ENCODE peak calls at places on chromosomes 12 and 14, in four cellular contexts. R is H1, G is GM12892, S is K562. W is an unnamed sample.

GRCh38 chr14:23578560-23579310 is at the start of gene JPH4:
- DNase-seq in S (no peak), R (peak; percentile 77), G (no peak), W (no peak)

GRCh38 chr12:16285586-16285985 is 8.1 kb upstream of the SLC15A5 start:
- DNase-seq in S (no peak), R (no peak), G (no peak), W (no peak)

GRCh38 chr14:45526715-45527549 is 273.9 kb upstream of the MIS18BP1 start:
- DNase-seq in S (peak; percentile 4), R (peak; percentile 73), G (peak; percentile 3), W (peak; percentile 35)

GRCh38 chr12:74945771-74946198 is 263.9 kb downstream of the KCNC2 start:
- DNase-seq in S (no peak), G (no peak), R (no peak), W (no peak)

GRCh38 chr12:75329918-75330826 is at the start of gene CAPS2:
- DNase-seq in S (peak; percentile 75), R (peak; percentile 89), G (peak; percentile 46), W (peak; percentile 48)

GRCh38 chr12:49983892-49984291 is 11.1 kb downstream of the AQP6 start:
- DNase-seq in R (no peak), S (peak; percentile 65), G (no peak), W (no peak)

GRCh38 chr12:78494911-78495310 is 369.7 kb upstream of the SYT1 start:
- DNase-seq in R (no peak), G (no peak), S (no peak), W (no peak)

GRCh38 chr12:32583535-32583934 is 95.6 kb upstream of the DNM1L start:
- DNase-seq in R (no peak), G (no peak), S (no peak), W (no peak)

GRCh38 chr12:56020437-56021189 is at the start of gene IKZF4:
- DNase-seq in R (peak; percentile 81), G (no peak), S (peak; percentile 85), W (no peak)

GRCh38 chr14:95102678-95103039 is 54.7 kb downstream of the DICER1 start:
- DNase-seq in G (no peak), R (no peak), S (no peak), W (no peak)

GRCh38 chr14:92945544-92945943 is 22.6 kb downstream of the CHGA start:
- DNase-seq in R (no peak), G (no peak), S (no peak), W (no peak)

GRCh38 chr12:22900401-22900800 is 275.4 kb downstream of the ETNK1 start:
- DNase-seq in S (no peak), G (no peak), R (no peak), W (no peak)

GRCh38 chr14:34522496-34522895 is 17.0 kb downstream of the EAPP start:
- DNase-seq in R (no peak), G (no peak), S (no peak), W (no peak)

GRCh38 chr14:89308232-89308959 is 108.6 kb downstream of the FOXN3 start:
- DNase-seq in S (no peak), G (no peak), R (no peak), W (no peak)

GRCh38 chr12:58487280-58488141 is 432.8 kb downstream of the LRIG3 start:
- DNase-seq in G (no peak), R (no peak), S (no peak), W (no peak)

GRCh38 chr14:90837355-90837754 is 21.1 kb upstream of the TTC7B start:
- DNase-seq in G (no peak), R (no peak), S (no peak), W (no peak)

GRCh38 chr12:10211975-10212622 is 578 bp upstream of the GABARAPL1 start:
- DNase-seq in G (peak; percentile 52), S (peak; percentile 78), R (peak; percentile 85), W (peak; percentile 40)

GRCh38 chr12:67042697-67043131 is 226.4 kb upstream of the CAND1 start:
- DNase-seq in R (no peak), G (no peak), S (peak; percentile 6), W (no peak)

GRCh38 chr14:75711134-75711795 is 50.2 kb downstream of the TTLL5 start:
- DNase-seq in R (peak; percentile 47), G (no peak), S (peak; percentile 46), W (peak; percentile 14)

GRCh38 chr12:76909290-76909689 is 30.5 kb upstream of the CSRP2 start:
- DNase-seq in S (no peak), R (no peak), G (no peak), W (no peak)

GRCh38 chr12:88062464-88062863 is 33.3 kb upstream of the C12orf50 start:
- DNase-seq in G (no peak), R (no peak), S (no peak), W (no peak)

GRCh38 chr14:96173646-96174475 is 30.8 kb upstream of the BDKRB2 start:
- DNase-seq in S (no peak), R (no peak), G (no peak), W (no peak)

GRCh38 chr12:119808441-119808840 is 68.7 kb downstream of the CIT start:
- DNase-seq in S (no peak), G (no peak), R (no peak), W (no peak)

GRCh38 chr12:6850796-6851152 is 312 bp downstream of the CDCA3 start:
- DNase-seq in G (no peak), R (no peak), S (peak; percentile 50), W (no peak)

GRCh38 chr14:70658899-70659298 is 17.2 kb downstream of the TTC9 start:
- DNase-seq in S (no peak), R (no peak), G (no peak), W (no peak)

GRCh38 chr12:94173660-94174265 is 25.4 kb downstream of the PLXNC1 start:
- DNase-seq in R (no peak), G (no peak), S (no peak), W (no peak)

GRCh38 chr14:64656986-64657385 is 47.2 kb upstream of the PLEKHG3 start:
- DNase-seq in R (no peak), S (no peak), G (no peak), W (no peak)

DNA sequence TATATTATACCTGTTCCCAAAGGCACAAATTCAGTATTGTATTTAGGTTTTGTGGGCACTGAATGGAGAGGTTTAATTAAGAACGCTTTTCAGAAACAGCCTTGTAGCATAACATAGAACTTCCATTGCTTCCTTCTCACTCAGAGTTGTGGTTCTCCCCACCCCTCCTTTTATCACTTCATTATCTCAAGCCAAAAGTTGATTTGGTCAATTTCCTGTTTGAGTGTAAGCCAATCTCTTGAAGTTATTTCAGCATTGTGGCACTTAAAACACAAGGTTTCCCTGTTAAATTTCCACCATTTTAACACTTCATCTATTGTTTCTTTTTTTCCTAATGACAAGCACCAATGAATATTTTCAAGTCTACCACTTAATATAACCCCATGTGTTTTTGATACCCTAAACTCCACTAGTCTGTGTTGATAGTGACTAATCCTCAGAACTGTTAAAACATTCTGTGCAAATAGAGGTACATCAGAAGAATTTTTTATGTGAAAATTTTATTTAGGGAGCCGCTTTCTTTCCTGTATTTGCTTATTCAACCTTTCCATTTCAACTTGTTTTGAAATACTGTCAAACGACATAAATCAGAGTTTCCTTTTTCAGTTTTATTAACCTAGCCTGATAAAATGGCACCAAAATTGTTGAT is 340.1 kb downstream of the BCAT1 start:
- DNase-seq in G (no peak), R (no peak), S (no peak), W (no peak)
- TF ChIP-seq TAF1 in G (no peak), R (no peak), S (no peak), W (no peak)

GRCh38 chr12:107760817-107761501 is at the start of gene PRDM4:
- DNase-seq in S (peak; percentile 97), G (peak; percentile 91), R (peak; percentile 90), W (peak; percentile 92)
- TF ChIP-seq POLR2A in S (peak; percentile 70), G (peak; percentile 92), R (peak; percentile 58), W (peak; percentile 84)

GRCh38 chr14:56147980-56148901 is 30.0 kb downstream of the PELI2 start:
- DNase-seq in S (no peak), G (no peak), R (no peak), W (no peak)

GRCh38 chr14:56145181-56145580 is 27.0 kb downstream of the PELI2 start:
- DNase-seq in S (no peak), R (no peak), G (no peak), W (no peak)

GRCh38 chr14:56144176-56144575 is 26.0 kb downstream of the PELI2 start:
- DNase-seq in S (no peak), G (no peak), R (no peak), W (no peak)

GRCh38 chr14:56143025-56143424 is 24.8 kb downstream of the PELI2 start:
- DNase-seq in G (no peak), S (no peak), R (no peak), W (no peak)

DNA sequence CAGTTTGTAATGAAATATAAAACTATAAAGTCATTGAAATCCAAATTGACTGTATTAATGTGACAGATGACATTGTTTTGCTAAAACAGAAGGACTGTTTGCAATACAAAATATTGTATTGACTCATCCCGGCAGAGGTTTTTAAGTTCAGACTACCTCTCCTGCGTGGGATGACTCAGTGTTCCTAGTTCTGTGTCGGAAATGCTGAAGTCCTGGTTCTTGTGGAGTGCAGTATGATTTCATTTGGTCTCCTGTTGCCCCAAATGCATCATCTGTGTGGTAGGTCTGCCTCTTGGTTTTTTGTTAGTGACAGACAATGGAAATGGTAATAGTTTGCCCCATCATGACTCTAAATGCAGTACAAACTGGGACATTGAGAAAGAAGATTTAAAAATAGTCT is 27.8 kb downstream of the PELI2 start:
- DNase-seq in G (no peak), S (no peak), R (no peak), W (no peak)
- TF ChIP-seq TAF1 in G (no peak), S (no peak), R (no peak), W (no peak)

GRCh38 chr14:99271951-99272668 is at the start of gene BCL11B:
- DNase-seq in G (no peak), R (peak; percentile 84), S (peak; percentile 39), W (peak; percentile 59)
- TF ChIP-seq POLR2A in G (no peak), R (no peak), S (no peak), W (no peak)

GRCh38 chr12:28374556-28374955 is 184.3 kb downstream of the CCDC91 start:
- DNase-seq in G (no peak), R (no peak), S (no peak), W (no peak)
- TF ChIP-seq TAF1 in G (no peak), R (no peak), S (no peak), W (no peak)

DNA sequence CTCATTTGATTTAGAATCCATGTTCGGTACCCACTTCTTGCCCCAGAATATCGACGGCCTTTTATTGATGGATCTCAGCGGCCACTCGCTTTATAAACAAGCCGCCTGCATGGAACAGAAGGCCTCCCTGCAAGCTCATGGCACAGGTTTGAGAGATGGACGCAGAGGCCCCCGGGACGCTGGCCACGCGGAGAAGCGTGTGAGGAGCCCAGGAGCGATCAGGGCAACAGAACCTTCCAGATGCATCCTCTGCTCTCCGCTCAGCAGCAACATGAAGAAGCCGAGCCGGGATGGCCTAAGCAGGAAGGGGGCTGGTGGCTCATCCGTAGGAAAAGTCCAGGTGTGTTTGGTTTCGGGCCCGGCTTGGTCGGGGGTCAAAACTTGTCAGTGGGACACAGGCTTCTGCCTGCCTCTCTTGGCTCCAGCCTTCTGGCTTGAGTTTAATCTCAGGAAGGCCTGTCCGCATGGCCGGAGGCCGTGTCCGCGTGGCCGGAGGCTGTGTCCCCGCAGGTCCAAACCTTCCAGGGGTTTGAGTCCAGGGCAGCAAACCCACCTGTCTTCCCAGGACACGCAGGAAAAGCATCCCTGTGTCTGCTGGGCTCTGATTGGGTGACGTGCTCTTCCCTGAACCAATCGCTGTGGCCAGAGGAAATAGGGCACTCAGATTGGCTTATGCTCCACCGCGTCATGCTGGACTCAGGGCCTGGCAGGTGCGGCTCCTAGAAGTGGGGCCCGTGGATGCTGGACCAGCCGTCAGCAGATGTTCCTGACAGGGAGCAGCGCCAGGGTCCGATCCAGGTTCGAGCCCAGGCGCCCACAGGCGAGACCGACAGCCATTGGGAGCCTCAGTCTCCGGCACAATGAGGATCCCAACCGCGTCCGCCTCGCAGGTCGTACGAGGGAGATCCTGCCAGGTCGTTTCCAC is 65.0 kb downstream of the GALNT9 start:
- DNase-seq in G (no peak), S (peak; percentile 39), R (no peak), W (no peak)
- TF ChIP-seq POLR2A in G (no peak), S (no peak), R (no peak), W (no peak)